ENCODE peak calls at places on chromosome 17, in ten cellular contexts. One of them, this sample, is unnamed.

GRCh38 chr17:285751-286422 is 66.7 kb downstream of the RPH3AL start:
- DNase-seq in cardiac fibroblast: no peak
- DNase-seq in AG10803: no peak
- DNase-seq in AG04449: no peak
- DNase-seq in neural progenitor cell: no peak
- DNase-seq in colonic mucosa: no peak
- DNase-seq in kidney epithelial cell: no peak
- DNase-seq in Peyer's patch: no peak
- DNase-seq in SK-N-SH: no peak
- DNase-seq in esophagus squamous epithelium: no peak
- DNase-seq in this sample: no peak

GRCh38 chr17:76872221-76872873 is 4.1 kb downstream of the MGAT5B start:
- DNase-seq in colonic mucosa: no peak
- DNase-seq in AG04449: peak
- DNase-seq in Peyer's patch: no peak
- DNase-seq in kidney epithelial cell: peak
- DNase-seq in esophagus squamous epithelium: no peak
- DNase-seq in SK-N-SH: peak
- DNase-seq in neural progenitor cell: no peak
- DNase-seq in cardiac fibroblast: peak
- DNase-seq in AG10803: peak
- DNase-seq in this sample: peak

GRCh38 chr17:35135322-35135721 is 6.8 kb downstream of the NLE1 start:
- DNase-seq in cardiac fibroblast: no peak
- DNase-seq in AG10803: no peak
- DNase-seq in neural progenitor cell: no peak
- DNase-seq in AG04449: no peak
- DNase-seq in SK-N-SH: no peak
- DNase-seq in Peyer's patch: no peak
- DNase-seq in colonic mucosa: no peak
- DNase-seq in esophagus squamous epithelium: no peak
- DNase-seq in kidney epithelial cell: no peak
- DNase-seq in this sample: no peak

GRCh38 chr17:2053380-2054261 is 1.3 kb upstream of the HIC1 start:
- DNase-seq in AG10803: peak
- DNase-seq in neural progenitor cell: peak
- DNase-seq in AG04449: no peak
- DNase-seq in Peyer's patch: peak
- DNase-seq in esophagus squamous epithelium: no peak
- DNase-seq in colonic mucosa: peak
- DNase-seq in cardiac fibroblast: peak
- DNase-seq in kidney epithelial cell: no peak
- DNase-seq in SK-N-SH: peak
- DNase-seq in this sample: no peak

GRCh38 chr17:18932360-18933055 is 19.5 kb upstream of the SLC5A10 start:
- DNase-seq in kidney epithelial cell: no peak
- DNase-seq in SK-N-SH: no peak
- DNase-seq in esophagus squamous epithelium: no peak
- DNase-seq in colonic mucosa: no peak
- DNase-seq in Peyer's patch: no peak
- DNase-seq in AG10803: no peak
- DNase-seq in cardiac fibroblast: no peak
- DNase-seq in AG04449: no peak
- DNase-seq in neural progenitor cell: no peak
- DNase-seq in this sample: no peak

GRCh38 chr17:63832455-63832854 is 5.0 kb upstream of the FTSJ3 start:
- DNase-seq in colonic mucosa: no peak
- DNase-seq in AG04449: no peak
- DNase-seq in Peyer's patch: no peak
- DNase-seq in cardiac fibroblast: no peak
- DNase-seq in SK-N-SH: no peak
- DNase-seq in neural progenitor cell: no peak
- DNase-seq in kidney epithelial cell: no peak
- DNase-seq in esophagus squamous epithelium: no peak
- DNase-seq in AG10803: no peak
- DNase-seq in this sample: no peak

GRCh38 chr17:65633988-65634387 is 72.5 kb upstream of the AXIN2 start:
- DNase-seq in colonic mucosa: no peak
- DNase-seq in AG10803: no peak
- DNase-seq in SK-N-SH: no peak
- DNase-seq in cardiac fibroblast: no peak
- DNase-seq in neural progenitor cell: no peak
- DNase-seq in Peyer's patch: no peak
- DNase-seq in kidney epithelial cell: no peak
- DNase-seq in esophagus squamous epithelium: no peak
- DNase-seq in AG04449: no peak
- DNase-seq in this sample: no peak

GRCh38 chr17:4074831-4075495 is 67.9 kb downstream of the ZZEF1 start:
- DNase-seq in AG10803: peak
- DNase-seq in AG04449: no peak
- DNase-seq in neural progenitor cell: peak
- DNase-seq in Peyer's patch: no peak
- DNase-seq in SK-N-SH: peak
- DNase-seq in cardiac fibroblast: peak
- DNase-seq in colonic mucosa: no peak
- DNase-seq in kidney epithelial cell: peak
- DNase-seq in esophagus squamous epithelium: no peak
- DNase-seq in this sample: no peak

GRCh38 chr17:55063857-55064485 is 95.4 kb downstream of the STXBP4 start:
- DNase-seq in AG04449: no peak
- DNase-seq in SK-N-SH: no peak
- DNase-seq in esophagus squamous epithelium: no peak
- DNase-seq in AG10803: no peak
- DNase-seq in Peyer's patch: no peak
- DNase-seq in kidney epithelial cell: no peak
- DNase-seq in colonic mucosa: no peak
- DNase-seq in cardiac fibroblast: no peak
- DNase-seq in neural progenitor cell: no peak
- DNase-seq in this sample: no peak

GRCh38 chr17:4142107-4142900 is 526 bp downstream of the ZZEF1 start:
- DNase-seq in AG10803: peak
- DNase-seq in colonic mucosa: peak
- DNase-seq in cardiac fibroblast: peak
- DNase-seq in kidney epithelial cell: no peak
- DNase-seq in neural progenitor cell: peak
- DNase-seq in AG04449: no peak
- DNase-seq in SK-N-SH: no peak
- DNase-seq in Peyer's patch: peak
- DNase-seq in esophagus squamous epithelium: no peak
- DNase-seq in this sample: no peak

GRCh38 chr17:31313982-31314787 is at the start of gene EVI2B:
- DNase-seq in kidney epithelial cell: no peak
- DNase-seq in cardiac fibroblast: peak
- DNase-seq in AG10803: peak
- DNase-seq in SK-N-SH: no peak
- DNase-seq in colonic mucosa: no peak
- DNase-seq in AG04449: no peak
- DNase-seq in neural progenitor cell: no peak
- DNase-seq in Peyer's patch: no peak
- DNase-seq in esophagus squamous epithelium: no peak
- DNase-seq in this sample: no peak

GRCh38 chr17:82330322-82331239 is 3.0 kb downstream of the SECTM1 start:
- DNase-seq in kidney epithelial cell: peak
- DNase-seq in Peyer's patch: peak
- DNase-seq in cardiac fibroblast: peak
- DNase-seq in esophagus squamous epithelium: no peak
- DNase-seq in AG04449: no peak
- DNase-seq in AG10803: peak
- DNase-seq in colonic mucosa: no peak
- DNase-seq in SK-N-SH: peak
- DNase-seq in neural progenitor cell: no peak
- DNase-seq in this sample: no peak

GRCh38 chr17:82126479-82127314 is 28.7 kb upstream of the FASN start:
- DNase-seq in kidney epithelial cell: no peak
- DNase-seq in AG10803: no peak
- DNase-seq in colonic mucosa: no peak
- DNase-seq in Peyer's patch: no peak
- DNase-seq in cardiac fibroblast: no peak
- DNase-seq in SK-N-SH: peak
- DNase-seq in esophagus squamous epithelium: no peak
- DNase-seq in AG04449: no peak
- DNase-seq in neural progenitor cell: no peak
- DNase-seq in this sample: no peak

GRCh38 chr17:4676777-4677176 is 27.2 kb downstream of the PELP1 start:
- DNase-seq in SK-N-SH: no peak
- DNase-seq in AG10803: no peak
- DNase-seq in kidney epithelial cell: no peak
- DNase-seq in neural progenitor cell: no peak
- DNase-seq in esophagus squamous epithelium: no peak
- DNase-seq in cardiac fibroblast: no peak
- DNase-seq in AG04449: no peak
- DNase-seq in Peyer's patch: no peak
- DNase-seq in colonic mucosa: no peak
- DNase-seq in this sample: no peak

GRCh38 chr17:67116045-67116575 is 71.8 kb downstream of the CACNG1 start:
- DNase-seq in cardiac fibroblast: no peak
- DNase-seq in AG10803: no peak
- DNase-seq in neural progenitor cell: no peak
- DNase-seq in Peyer's patch: no peak
- DNase-seq in SK-N-SH: no peak
- DNase-seq in colonic mucosa: no peak
- DNase-seq in esophagus squamous epithelium: no peak
- DNase-seq in AG04449: no peak
- DNase-seq in kidney epithelial cell: no peak
- DNase-seq in this sample: no peak
- TF ChIP-seq CTCF in cardiac fibroblast: no peak
- TF ChIP-seq CTCF in AG10803: no peak
- TF ChIP-seq CTCF in neural progenitor cell: peak
- TF ChIP-seq CTCF in Peyer's patch: no peak
- TF ChIP-seq CTCF in SK-N-SH: peak
- TF ChIP-seq CTCF in colonic mucosa: no peak
- TF ChIP-seq CTCF in esophagus squamous epithelium: no peak
- TF ChIP-seq CTCF in AG04449: no peak
- TF ChIP-seq CTCF in kidney epithelial cell: no peak
- TF ChIP-seq CTCF in this sample: no peak

DNA sequence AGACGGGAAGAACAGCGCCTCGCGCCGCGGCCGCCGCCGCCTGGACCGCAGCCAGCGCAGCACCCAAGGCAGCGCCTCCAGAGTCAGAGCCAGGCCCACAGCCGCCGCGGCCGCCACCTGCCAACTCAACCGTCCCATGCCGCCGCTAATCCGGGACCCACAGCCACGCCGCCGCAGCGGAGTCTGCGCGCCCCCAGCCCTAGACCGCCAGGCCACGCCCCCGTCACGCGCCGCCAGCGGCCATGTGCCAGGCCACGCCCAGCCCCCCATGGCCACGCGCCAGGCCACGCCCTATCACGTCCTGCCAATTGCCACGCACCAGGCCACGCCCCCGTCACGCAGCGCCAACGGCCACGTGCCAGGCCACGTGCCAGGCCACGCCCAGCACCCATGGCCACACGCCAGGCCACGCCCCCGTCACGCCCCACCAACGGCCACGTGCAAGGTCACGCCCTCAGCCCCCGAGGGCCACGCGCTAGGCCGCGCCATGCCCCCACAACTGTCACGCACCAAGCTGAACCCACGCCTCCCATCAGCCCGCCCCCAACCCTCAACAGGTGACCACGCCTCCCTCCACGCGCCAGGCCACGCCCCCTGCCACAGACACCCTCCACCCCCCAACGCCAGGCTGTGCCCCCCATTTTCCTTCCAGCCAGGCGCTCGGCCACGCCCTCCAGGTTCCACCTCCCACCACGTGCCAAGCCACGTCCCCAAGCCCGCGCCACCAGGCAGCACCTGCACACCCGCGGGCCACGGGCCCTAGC is at the start of gene PLD6:
- DNase-seq in kidney epithelial cell: peak
- DNase-seq in Peyer's patch: peak
- DNase-seq in cardiac fibroblast: peak
- DNase-seq in colonic mucosa: peak
- DNase-seq in SK-N-SH: peak
- DNase-seq in AG10803: peak
- DNase-seq in esophagus squamous epithelium: peak
- DNase-seq in neural progenitor cell: no peak
- DNase-seq in AG04449: no peak
- DNase-seq in this sample: no peak
- H3K4me3 ChIP-seq in kidney epithelial cell: peak
- H3K4me3 ChIP-seq in Peyer's patch: peak
- H3K4me3 ChIP-seq in cardiac fibroblast: peak
- H3K4me3 ChIP-seq in colonic mucosa: peak
- H3K4me3 ChIP-seq in SK-N-SH: peak
- H3K4me3 ChIP-seq in AG10803: peak
- H3K4me3 ChIP-seq in esophagus squamous epithelium: peak
- H3K4me3 ChIP-seq in neural progenitor cell: no peak
- H3K4me3 ChIP-seq in AG04449: peak
- H3K4me3 ChIP-seq in this sample: peak

GRCh38 chr17:45312477-45313418 is 4.1 kb downstream of the MAP3K14 start:
- DNase-seq in Peyer's patch: no peak
- DNase-seq in cardiac fibroblast: peak
- DNase-seq in esophagus squamous epithelium: no peak
- DNase-seq in colonic mucosa: no peak
- DNase-seq in SK-N-SH: no peak
- DNase-seq in AG04449: no peak
- DNase-seq in kidney epithelial cell: no peak
- DNase-seq in neural progenitor cell: no peak
- DNase-seq in AG10803: no peak
- DNase-seq in this sample: no peak

GRCh38 chr17:45310380-45311324 is 6.2 kb downstream of the MAP3K14 start:
- DNase-seq in kidney epithelial cell: no peak
- DNase-seq in cardiac fibroblast: no peak
- DNase-seq in AG04449: no peak
- DNase-seq in AG10803: no peak
- DNase-seq in SK-N-SH: no peak
- DNase-seq in esophagus squamous epithelium: no peak
- DNase-seq in Peyer's patch: peak
- DNase-seq in neural progenitor cell: no peak
- DNase-seq in colonic mucosa: peak
- DNase-seq in this sample: no peak

GRCh38 chr17:45309400-45309799 is 7.4 kb downstream of the MAP3K14 start:
- DNase-seq in colonic mucosa: no peak
- DNase-seq in AG04449: no peak
- DNase-seq in esophagus squamous epithelium: no peak
- DNase-seq in Peyer's patch: no peak
- DNase-seq in SK-N-SH: no peak
- DNase-seq in neural progenitor cell: no peak
- DNase-seq in AG10803: no peak
- DNase-seq in cardiac fibroblast: no peak
- DNase-seq in kidney epithelial cell: no peak
- DNase-seq in this sample: no peak

GRCh38 chr17:45311762-45312476 is 4.9 kb downstream of the MAP3K14 start:
- DNase-seq in neural progenitor cell: no peak
- DNase-seq in SK-N-SH: peak
- DNase-seq in cardiac fibroblast: peak
- DNase-seq in AG10803: peak
- DNase-seq in Peyer's patch: peak
- DNase-seq in colonic mucosa: peak
- DNase-seq in AG04449: no peak
- DNase-seq in kidney epithelial cell: peak
- DNase-seq in esophagus squamous epithelium: no peak
- DNase-seq in this sample: no peak

GRCh38 chr17:45311406-45311761 is 5.4 kb downstream of the MAP3K14 start:
- DNase-seq in SK-N-SH: no peak
- DNase-seq in colonic mucosa: no peak
- DNase-seq in AG10803: no peak
- DNase-seq in esophagus squamous epithelium: no peak
- DNase-seq in AG04449: no peak
- DNase-seq in kidney epithelial cell: no peak
- DNase-seq in neural progenitor cell: peak
- DNase-seq in cardiac fibroblast: no peak
- DNase-seq in Peyer's patch: no peak
- DNase-seq in this sample: no peak
- TF ChIP-seq CTCF in SK-N-SH: peak
- TF ChIP-seq CTCF in colonic mucosa: no peak
- TF ChIP-seq CTCF in AG10803: peak
- TF ChIP-seq CTCF in esophagus squamous epithelium: no peak
- TF ChIP-seq CTCF in AG04449: no peak
- TF ChIP-seq CTCF in kidney epithelial cell: no peak
- TF ChIP-seq CTCF in neural progenitor cell: no peak
- TF ChIP-seq CTCF in cardiac fibroblast: peak
- TF ChIP-seq CTCF in Peyer's patch: no peak
- TF ChIP-seq CTCF in this sample: peak

GRCh38 chr17:57608369-57609124 is 136.6 kb downstream of the CCDC182 start:
- DNase-seq in AG10803: no peak
- DNase-seq in colonic mucosa: no peak
- DNase-seq in esophagus squamous epithelium: no peak
- DNase-seq in AG04449: no peak
- DNase-seq in Peyer's patch: no peak
- DNase-seq in neural progenitor cell: peak
- DNase-seq in kidney epithelial cell: no peak
- DNase-seq in SK-N-SH: no peak
- DNase-seq in cardiac fibroblast: no peak
- DNase-seq in this sample: no peak
- H3K4me3 ChIP-seq in AG10803: no peak
- H3K4me3 ChIP-seq in colonic mucosa: no peak
- H3K4me3 ChIP-seq in esophagus squamous epithelium: no peak
- H3K4me3 ChIP-seq in AG04449: no peak
- H3K4me3 ChIP-seq in Peyer's patch: no peak
- H3K4me3 ChIP-seq in neural progenitor cell: no peak
- H3K4me3 ChIP-seq in kidney epithelial cell: no peak
- H3K4me3 ChIP-seq in SK-N-SH: no peak
- H3K4me3 ChIP-seq in cardiac fibroblast: no peak
- H3K4me3 ChIP-seq in this sample: no peak

This sample was measured in retinal pigment epithelial cell.